ENCODE peak calls at places on chromosome 20, in nine cellular contexts. J is adrenal gland, U is HCT116, X is colonic mucosa, Y is progenitor cell of endocrine pancreas, H is mesothelial cell of epicardium, L is brain microvascular endothelial cell, G is lower lobe of right lung, I is chondrocyte. P is an unnamed sample.
A peak's percentile ranks its signal among the peaks of the same experiment; 100 is the strongest.

GRCh38 chr20:10329387-10330005 is 104.5 kb downstream of the MKKS start:
- DNase-seq in G (no peak), H (no peak), I (no peak), Y (no peak), L (no peak), U (no peak), J (no peak), X (no peak), P (no peak)

GRCh38 chr20:41169791-41170351 is 32.5 kb downstream of the PLCG1 start:
- DNase-seq in I (peak; percentile 68), U (no peak), J (no peak), X (peak; percentile 16), L (peak; percentile 63), G (no peak), H (no peak), Y (no peak), P (no peak)

GRCh38 chr20:47418061-47418616 is 61.6 kb upstream of the ZMYND8 start:
- DNase-seq in Y (no peak), X (no peak), H (no peak), U (no peak), G (no peak), I (no peak), L (no peak), J (no peak), P (no peak)

GRCh38 chr20:12179692-12180091 is 262.0 kb downstream of the BTBD3 start:
- DNase-seq in G (no peak), Y (no peak), H (no peak), L (no peak), I (no peak), J (no peak), U (no peak), X (no peak), P (no peak)

GRCh38 chr20:5557123-5557522 is 193.1 kb upstream of the SHLD1 start:
- DNase-seq in G (no peak), L (peak; percentile 65), I (no peak), J (peak; percentile 39), U (peak; percentile 13), H (no peak), Y (no peak), X (peak; percentile 70), P (peak; percentile 35)

GRCh38 chr20:11432407-11432806 is 485.3 kb upstream of the BTBD3 start:
- DNase-seq in X (no peak), L (peak; percentile 96), U (no peak), Y (no peak), I (no peak), G (no peak), H (no peak), J (no peak), P (no peak)

GRCh38 chr20:25669826-25670422 is 26.7 kb downstream of the ZNF337 start:
- DNase-seq in H (no peak), I (no peak), Y (no peak), G (no peak), U (no peak), J (no peak), L (peak; percentile 15), X (no peak), P (no peak)

GRCh38 chr20:40672095-40672494 is 16.9 kb downstream of the MAFB start:
- DNase-seq in Y (no peak), L (no peak), J (no peak), X (no peak), I (no peak), U (no peak), H (no peak), G (no peak), P (no peak)

GRCh38 chr20:62774076-62774714 is 22.1 kb upstream of the MRGBP start:
- DNase-seq in J (no peak), H (no peak), Y (no peak), X (no peak), G (no peak), I (no peak), U (no peak), L (no peak), P (no peak)

GRCh38 chr20:10387686-10388085 is 46.3 kb downstream of the MKKS start:
- DNase-seq in I (no peak), X (no peak), J (no peak), L (no peak), H (no peak), U (no peak), Y (no peak), G (no peak), P (no peak)

GRCh38 chr20:46246527-46246926 is 61.8 kb downstream of the CDH22 start:
- DNase-seq in X (no peak), H (no peak), J (no peak), U (no peak), G (no peak), L (no peak), Y (no peak), I (no peak), P (no peak)

DNA sequence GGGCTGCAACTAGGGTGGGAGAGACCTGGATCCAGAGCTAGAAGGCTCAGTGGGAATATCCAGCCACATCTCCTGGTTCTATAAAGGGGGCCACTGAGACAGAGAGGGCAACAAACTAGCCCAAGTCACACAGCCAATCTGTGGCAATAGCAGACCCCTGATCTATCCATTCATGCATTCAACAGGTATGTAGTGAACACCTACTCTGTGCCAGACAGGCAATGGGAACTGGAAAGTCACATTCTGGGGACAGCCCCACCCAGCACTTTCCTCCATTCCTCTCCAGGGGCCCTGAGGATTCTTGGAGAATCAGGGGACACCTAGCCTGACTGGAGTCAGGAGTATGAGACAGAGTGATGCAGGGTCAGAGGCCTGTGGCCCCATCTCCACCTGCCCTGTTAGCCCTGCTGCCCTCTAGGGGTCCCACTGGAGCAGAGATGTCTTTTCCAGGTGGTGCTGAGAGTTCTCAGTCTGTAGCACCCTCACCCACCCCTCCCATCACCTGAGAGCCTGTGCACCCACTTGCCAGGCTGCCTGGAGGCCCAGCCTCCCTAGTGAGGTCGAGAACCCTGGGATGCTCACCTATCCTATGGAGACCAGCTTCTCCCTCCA is 13.6 kb downstream of the BPIFA2 start:
- DNase-seq in H (no peak), X (no peak), J (no peak), I (no peak), U (no peak), Y (no peak), G (no peak), L (no peak), P (no peak)
- TF ChIP-seq CTCF in H (no peak), X (no peak), J (no peak), I (no peak), U (peak; percentile 26), Y (peak; percentile 21), G (no peak), L (no peak), P (no peak)

DNA sequence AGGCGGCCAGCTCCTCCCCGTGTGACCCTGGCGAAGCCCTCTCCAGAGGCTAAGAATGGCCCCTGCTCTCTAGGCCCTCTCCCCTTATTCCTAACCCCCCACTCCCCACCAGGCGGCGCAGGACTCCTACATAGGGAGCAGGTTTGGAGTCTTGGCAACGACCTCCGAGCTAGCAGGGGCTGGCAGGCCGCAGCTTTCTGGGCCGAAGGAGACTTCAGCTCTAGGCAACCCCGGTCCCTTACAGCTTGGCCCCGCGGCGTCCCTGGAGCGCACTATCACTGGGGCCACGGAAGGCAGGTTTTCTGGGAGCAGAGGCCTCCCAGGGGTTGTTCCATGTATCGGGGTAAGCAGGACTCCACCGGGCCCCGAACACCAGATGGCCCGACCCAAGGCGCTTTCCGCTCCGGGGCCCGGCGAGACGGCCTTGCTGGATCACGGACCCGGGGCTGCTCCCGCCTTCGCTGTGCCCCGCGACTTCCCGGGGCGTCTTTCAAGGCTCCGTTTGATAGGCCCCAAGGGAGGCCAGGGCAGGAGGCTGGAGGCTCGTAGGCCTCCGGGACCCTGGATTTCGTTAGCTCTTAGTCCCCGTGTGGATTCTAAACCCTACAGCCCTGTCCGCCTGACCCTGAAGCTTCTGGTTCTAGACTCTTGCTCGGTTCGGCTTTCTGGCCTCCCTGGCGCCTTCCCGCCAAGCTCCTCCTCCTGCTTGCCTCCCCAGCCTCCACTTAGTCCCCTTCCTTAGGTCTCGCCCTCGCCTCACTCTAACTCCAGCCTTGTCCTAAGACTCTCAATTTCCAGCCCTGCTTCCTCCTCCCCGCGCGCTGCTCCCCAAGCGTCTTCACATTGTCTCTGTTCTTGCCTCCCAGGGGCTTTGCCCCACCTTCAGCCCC is 1.9 kb downstream of the SLC32A1 start:
- DNase-seq in J (no peak), L (no peak), Y (peak; percentile 65), H (peak; percentile 64), I (no peak), X (no peak), U (no peak), G (no peak), P (peak; percentile 77)
- TF ChIP-seq CTCF in J (peak; percentile 18), L (peak; percentile 72), Y (peak; percentile 64), H (no peak), I (peak; percentile 68), X (no peak), U (no peak), G (peak; percentile 18), P (peak; percentile 58)

GRCh38 chr20:53162251-53162835 is 190.2 kb downstream of the TSHZ2 start:
- DNase-seq in G (no peak), H (peak; percentile 49), X (no peak), I (no peak), L (peak; percentile 33), U (peak; percentile 42), J (peak; percentile 73), Y (no peak), P (peak; percentile 10)
- TF ChIP-seq CTCF in G (no peak), H (peak; percentile 38), X (no peak), I (peak; percentile 18), L (peak; percentile 19), U (peak; percentile 32), J (peak; percentile 53), Y (peak; percentile 42), P (peak; percentile 62)

DNA sequence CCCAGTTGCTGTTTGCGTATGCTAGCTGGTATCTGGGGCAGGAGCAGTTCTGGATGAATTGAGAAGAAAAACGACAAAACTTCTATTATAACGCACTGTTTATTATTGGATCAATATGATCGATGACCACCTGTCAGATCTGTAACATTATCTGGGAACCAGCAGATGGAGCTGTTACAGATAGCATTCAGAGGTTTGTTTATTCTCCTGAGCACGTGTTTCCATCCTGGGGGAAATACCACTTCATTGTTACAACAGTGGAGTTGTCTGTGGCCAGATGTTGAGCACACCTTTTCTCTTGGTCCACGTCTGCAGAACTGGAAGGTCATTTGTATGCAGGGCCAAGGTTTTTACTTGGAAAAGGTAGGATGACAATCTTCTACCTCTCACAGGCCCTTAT is 16.0 kb upstream of the NKX2-2 start:
- DNase-seq in X (no peak), Y (no peak), I (no peak), U (peak; percentile 38), H (no peak), J (no peak), G (no peak), L (no peak), P (no peak)
- TF ChIP-seq CTCF in X (peak; percentile 20), Y (peak; percentile 42), I (peak; percentile 41), U (peak; percentile 58), H (no peak), J (peak; percentile 38), G (no peak), L (no peak), P (peak; percentile 63)

P was measured in neural crest cell.